ENCODE peak calls at places on chromosomes 12 and 14, in four cellular contexts. U is lower leg skin; W is fibroblast of mammary gland; A is CD8-positive, alpha-beta T cell. V is an unnamed sample.

GRCh38 chr12:53172352-53172751 is 8.2 kb upstream of the ZNF740 start:
- DNase-seq in U (peak), A (no peak), W (peak), V (no peak)

GRCh38 chr12:106145539-106146447 is 7.0 kb upstream of the NUAK1 start:
- DNase-seq in W (no peak), U (peak), A (no peak), V (no peak)

GRCh38 chr12:5561057-5561456 is 129.1 kb downstream of the NTF3 start:
- DNase-seq in W (no peak), U (no peak), A (no peak), V (no peak)

GRCh38 chr12:75724913-75725312 is 213.5 kb upstream of the KRR1 start:
- DNase-seq in U (no peak), A (no peak), W (peak), V (no peak)

GRCh38 chr14:64940336-64940910 is 2.1 kb downstream of the GPX2 start:
- DNase-seq in A (no peak), W (no peak), U (peak), V (no peak)

GRCh38 chr14:54788701-54789100 is 113.9 kb downstream of the GCH1 start:
- DNase-seq in W (no peak), U (peak), A (no peak), V (no peak)

GRCh38 chr12:49552014-49552413 is 13.2 kb downstream of the KCNH3 start:
- DNase-seq in U (peak), W (no peak), A (no peak), V (no peak)

GRCh38 chr14:74841230-74842207 is 34.4 kb downstream of the PROX2 start:
- DNase-seq in A (no peak), W (no peak), U (no peak), V (no peak)

GRCh38 chr12:10395390-10395998 is 5.7 kb upstream of the KLRK1 start:
- DNase-seq in W (peak), A (no peak), U (no peak), V (no peak)

GRCh38 chr12:50739611-50740010 is 24.3 kb upstream of the ATF1 start:
- DNase-seq in W (peak), A (no peak), U (peak), V (no peak)

GRCh38 chr14:23864252-23864651 is 89.3 kb upstream of the DHRS4 start:
- DNase-seq in U (no peak), W (no peak), A (no peak), V (no peak)

DNA sequence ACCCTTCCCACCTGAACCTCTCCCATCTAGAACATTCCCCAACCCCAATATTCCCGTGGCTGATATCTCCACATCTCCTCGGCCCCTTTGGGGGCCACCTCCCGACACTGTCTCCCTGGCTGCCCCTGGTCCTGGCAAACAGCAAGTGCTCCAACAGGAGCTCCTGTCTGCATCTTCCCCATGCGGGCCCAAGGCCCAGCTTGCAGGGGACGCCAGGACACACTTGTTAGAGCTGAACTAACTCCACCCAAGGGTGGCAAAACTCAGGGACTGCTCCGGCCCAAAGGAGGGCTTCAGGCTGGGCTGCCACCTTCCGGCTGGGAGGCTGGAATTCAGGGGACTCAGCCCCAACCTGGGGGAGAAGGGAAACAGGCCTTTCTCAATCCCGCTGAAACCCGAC is 106.6 kb downstream of the NCOR2 start:
- DNase-seq in U (no peak), A (no peak), W (no peak), V (no peak)
- H3K4me3 ChIP-seq in U (no peak), A (no peak), W (no peak), V (no peak)

GRCh38 chr14:22387776-22388241 is 201.2 kb downstream of the DAD1 start:
- DNase-seq in W (no peak), A (no peak), U (no peak), V (no peak)
- H3K4me3 ChIP-seq in W (no peak), A (no peak), U (no peak), V (no peak)

GRCh38 chr12:91355150-91356006 is 172.8 kb upstream of the DCN start:
- DNase-seq in U (peak), A (peak), W (peak), V (peak)

GRCh38 chr12:91356405-91356804 is 173.8 kb upstream of the DCN start:
- DNase-seq in A (no peak), W (no peak), U (no peak), V (no peak)

GRCh38 chr12:91361864-91362263 is 179.2 kb upstream of the DCN start:
- DNase-seq in W (peak), A (no peak), U (no peak), V (peak)

GRCh38 chr12:91353266-91353665 is 170.6 kb upstream of the DCN start:
- DNase-seq in U (no peak), W (no peak), A (no peak), V (no peak)

GRCh38 chr12:91357381-91357780 is 174.8 kb upstream of the DCN start:
- DNase-seq in U (no peak), A (no peak), W (no peak), V (no peak)
- H3K4me3 ChIP-seq in U (no peak), A (no peak), W (no peak), V (no peak)

GRCh38 chr12:120394483-120395367 is 25.8 kb upstream of the MSI1 start:
- DNase-seq in U (no peak), W (no peak), A (no peak), V (no peak)

GRCh38 chr12:120390540-120391120 is 21.7 kb upstream of the MSI1 start:
- DNase-seq in U (no peak), W (no peak), A (no peak), V (no peak)

GRCh38 chr12:120388711-120389431 is 19.9 kb upstream of the MSI1 start:
- DNase-seq in U (no peak), A (no peak), W (no peak), V (no peak)
- H3K4me3 ChIP-seq in U (no peak), A (no peak), W (no peak), V (peak)

DNA sequence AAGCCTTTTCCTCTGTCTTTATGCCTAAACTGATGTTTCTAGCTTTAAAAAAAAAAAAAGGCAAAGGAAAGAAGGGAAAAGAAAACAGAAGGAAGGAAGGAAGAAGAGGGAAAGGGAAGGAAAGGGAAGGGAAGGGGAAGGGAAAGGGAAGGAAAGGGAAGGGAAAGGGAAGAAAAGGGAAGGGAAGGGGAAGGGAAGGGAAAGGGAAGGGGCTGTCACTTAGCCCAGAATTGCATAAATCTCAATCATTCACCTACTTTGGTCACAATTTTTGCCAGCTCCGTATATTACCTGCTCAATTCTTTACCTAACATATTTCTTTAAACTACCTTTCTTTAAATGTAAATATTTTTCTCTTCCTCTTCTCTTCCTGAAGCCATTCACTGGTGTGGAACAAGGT is 26.8 kb downstream of the CIT start:
- DNase-seq in W (no peak), A (no peak), U (no peak), V (no peak)
- H3K4me3 ChIP-seq in W (no peak), A (no peak), U (no peak), V (no peak)

GRCh38 chr12:131831021-131831571 is 2.9 kb downstream of the MMP17 start:
- DNase-seq in A (no peak), W (peak), U (peak), V (no peak)

GRCh38 chr12:131828671-131829350 is 618 bp downstream of the MMP17 start:
- DNase-seq in U (no peak), W (no peak), A (no peak), V (no peak)

GRCh38 chr12:131829351-131829794 is 1.2 kb downstream of the MMP17 start:
- DNase-seq in W (no peak), U (peak), A (no peak), V (no peak)

GRCh38 chr12:131830335-131831020 is 2.3 kb downstream of the MMP17 start:
- DNase-seq in W (peak), U (peak), A (no peak), V (no peak)

GRCh38 chr12:131829795-131830334 is 1.7 kb downstream of the MMP17 start:
- DNase-seq in U (peak), W (no peak), A (no peak), V (no peak)
- H3K4me3 ChIP-seq in U (no peak), W (peak), A (peak), V (peak)

DNA sequence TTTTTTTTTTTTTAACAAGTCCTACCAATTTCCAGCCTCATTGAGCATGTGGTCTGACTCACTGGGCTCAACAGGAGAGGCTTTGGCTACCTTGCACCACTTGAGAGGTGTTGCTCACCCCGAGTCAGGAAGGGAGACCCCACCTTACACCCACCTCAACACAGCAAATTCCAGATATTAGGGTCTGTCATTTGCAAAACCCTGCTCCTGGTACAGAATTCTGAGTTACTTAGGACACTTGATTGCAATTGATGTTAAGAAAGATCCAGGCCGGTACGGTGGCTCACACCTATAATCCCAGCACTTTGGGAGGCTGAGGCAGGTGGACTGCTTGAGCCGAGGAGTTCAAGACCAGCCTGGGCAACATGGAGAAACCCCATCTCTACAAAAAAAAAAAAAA is 14.1 kb downstream of the DGLUCY start:
- DNase-seq in U (no peak), A (no peak), W (no peak), V (no peak)
- H3K4me3 ChIP-seq in U (no peak), A (no peak), W (no peak), V (no peak)

V was measured in retinal pigment epithelial cell.